ENCODE peak calls at places on chromosomes 13 and 19, in eight cellular contexts. F is transverse colon; V is stimulated activated naive CD8-positive, alpha-beta T cell treated with anti-CD3 and anti-CD28 coated beads, Interleukin-15, Interleukin-2, amounts not matched to agents 100 U/mL and 50 U/mL, for 24 hours; E is left ventricle myocardium inferior; U is osteocyte; Z is ascending aorta; S is cardiac muscle cell; C is GM10248. J is an unnamed sample.

GRCh38 chr19:46353730-46354528 is 7.0 kb downstream of the PPP5C start:
- DNase-seq in U (no peak), F (no peak), C (no peak), E (no peak), V (no peak), S (no peak), Z (no peak), J (no peak)

GRCh38 chr13:70339738-70340137 is 231.5 kb upstream of the KLHL1 start:
- DNase-seq in Z (no peak), U (no peak), E (no peak), F (no peak), C (no peak), S (no peak), V (no peak), J (no peak)

GRCh38 chr13:44465318-44465717 is 91.7 kb downstream of the SERP2 start:
- DNase-seq in Z (no peak), V (no peak), C (no peak), U (no peak), E (no peak), F (no peak), S (no peak), J (no peak)

GRCh38 chr19:15195987-15196682 is 4.7 kb downstream of the NOTCH3 start:
- DNase-seq in S (peak; percentile 24), V (peak; percentile 16), Z (no peak), U (no peak), C (no peak), E (no peak), F (peak; percentile 88), J (peak; percentile 81)

GRCh38 chr13:89401209-89401810 is 1730.1 kb downstream of the SLITRK5 start:
- DNase-seq in V (no peak), U (no peak), C (no peak), F (no peak), S (peak; percentile 86), E (no peak), Z (no peak), J (no peak)

GRCh38 chr13:25633108-25633507 is 261.3 kb downstream of the ATP8A2 start:
- DNase-seq in F (no peak), E (no peak), V (no peak), U (no peak), C (no peak), S (no peak), Z (no peak), J (no peak)

GRCh38 chr13:48862572-48862971 is 113.1 kb upstream of the FNDC3A start:
- DNase-seq in E (no peak), C (no peak), U (no peak), V (no peak), S (no peak), F (no peak), Z (no peak), J (no peak)

GRCh38 chr19:33906578-33907335 is 110.1 kb downstream of the KCTD15 start:
- DNase-seq in V (no peak), S (peak; percentile 50), Z (no peak), E (peak; percentile 18), U (no peak), F (no peak), C (no peak), J (no peak)

GRCh38 chr19:35704218-35704617 is at the start of gene ZBTB32:
- DNase-seq in U (no peak), V (peak; percentile 30), Z (no peak), C (no peak), F (peak; percentile 30), E (no peak), S (peak; percentile 69), J (no peak)

GRCh38 chr19:18646535-18647370 is 9.9 kb downstream of the KLHL26 start:
- DNase-seq in C (no peak), E (no peak), U (no peak), V (no peak), F (no peak), S (no peak), Z (no peak), J (peak; percentile 67)

GRCh38 chr19:11159598-11160001 is 4.0 kb upstream of the SPC24 start:
- DNase-seq in E (no peak), C (no peak), F (no peak), V (no peak), S (peak; percentile 69), Z (no peak), U (no peak), J (no peak)

GRCh38 chr19:16025108-16026101 is 50.9 kb upstream of the TPM4 start:
- DNase-seq in V (no peak), C (no peak), S (peak; percentile 59), F (peak; percentile 39), E (no peak), Z (no peak), U (no peak), J (no peak)

GRCh38 chr19:47445937-47446402 is 25.7 kb downstream of the SLC8A2 start:
- DNase-seq in C (no peak), Z (no peak), S (peak; percentile 58), F (peak; percentile 43), V (peak; percentile 47), U (no peak), E (no peak), J (no peak)

GRCh38 chr13:43170497-43170896 is 147.1 kb downstream of the DNAJC15 start:
- DNase-seq in S (no peak), F (no peak), E (no peak), C (no peak), U (no peak), V (no peak), Z (no peak), J (no peak)

GRCh38 chr13:32446220-32446619 is 18.3 kb upstream of the N4BP2L1 start:
- DNase-seq in C (no peak), F (no peak), E (no peak), Z (no peak), U (no peak), V (no peak), S (no peak), J (no peak)

GRCh38 chr13:97057196-97057595 is 62.9 kb upstream of the OXGR1 start:
- DNase-seq in F (no peak), E (no peak), C (no peak), U (no peak), S (peak; percentile 46), V (no peak), Z (no peak), J (no peak)

GRCh38 chr13:26979334-26979733 is 192.3 kb downstream of the USP12 start:
- DNase-seq in U (no peak), C (no peak), E (no peak), S (no peak), Z (no peak), F (no peak), V (no peak), J (no peak)

GRCh38 chr13:71290963-71291937 is 575.8 kb downstream of the DACH1 start:
- DNase-seq in E (no peak), S (peak; percentile 8), Z (no peak), C (peak; percentile 16), U (no peak), V (peak; percentile 22), F (peak; percentile 19), J (no peak)

GRCh38 chr13:57557979-57558529 is 73.5 kb upstream of the PCDH17 start:
- DNase-seq in S (peak; percentile 0), F (no peak), C (no peak), E (no peak), U (no peak), Z (no peak), V (no peak), J (no peak)

GRCh38 chr19:14363203-14364097 is 17.8 kb upstream of the ADGRE5 start:
- DNase-seq in Z (peak; percentile 54), C (peak; percentile 54), E (peak; percentile 86), S (peak; percentile 96), U (no peak), V (peak; percentile 81), F (peak; percentile 75), J (peak; percentile 67)

GRCh38 chr19:7662657-7663056 is 6.2 kb upstream of the RETN start:
- DNase-seq in E (no peak), C (no peak), U (no peak), V (no peak), F (no peak), Z (no peak), S (no peak), J (no peak)

GRCh38 chr19:53485046-53486004 is 17.8 kb downstream of the ZNF813 start:
- DNase-seq in V (no peak), S (no peak), F (no peak), C (no peak), Z (no peak), E (no peak), U (no peak), J (no peak)

GRCh38 chr13:37735293-37735692 is 134.3 kb downstream of the TRPC4 start:
- DNase-seq in C (no peak), E (no peak), Z (no peak), V (no peak), S (no peak), F (no peak), U (no peak), J (no peak)

GRCh38 chr13:29503041-29503837 is 92.2 kb downstream of the SLC7A1 start:
- DNase-seq in E (no peak), C (no peak), U (no peak), S (peak; percentile 25), Z (no peak), F (no peak), V (peak; percentile 18), J (no peak)

GRCh38 chr13:86006317-86006716 is 207.1 kb upstream of the SLITRK6 start:
- DNase-seq in Z (no peak), U (no peak), F (no peak), V (no peak), C (no peak), S (no peak), E (no peak), J (no peak)

GRCh38 chr19:32039446-32039845 is 306.0 kb upstream of the ZNF507 start:
- DNase-seq in C (no peak), Z (no peak), U (no peak), F (no peak), S (no peak), V (no peak), E (no peak), J (no peak)

GRCh38 chr13:110412132-110412912 is 105.2 kb downstream of the COL4A2 start:
- DNase-seq in E (peak; percentile 85), V (peak; percentile 74), S (peak; percentile 99), C (peak; percentile 87), F (peak; percentile 82), U (peak; percentile 95), Z (peak; percentile 81), J (peak; percentile 93)

GRCh38 chr19:14166448-14166847 is 30.1 kb upstream of the ASF1B start:
- DNase-seq in V (no peak), Z (no peak), C (no peak), F (no peak), E (no peak), S (no peak), U (no peak), J (no peak)

GRCh38 chr13:73061478-73062275 is 2.9 kb downstream of the KLF5 start:
- DNase-seq in F (no peak), V (no peak), U (no peak), E (no peak), S (no peak), C (no peak), Z (no peak), J (no peak)

GRCh38 chr13:97408938-97409337 is 25.0 kb upstream of the RAP2A start:
- DNase-seq in U (no peak), V (no peak), C (no peak), Z (no peak), S (no peak), E (no peak), F (no peak), J (no peak)

GRCh38 chr19:32881766-32882165 is 12.2 kb upstream of the SLC7A9 start:
- DNase-seq in C (no peak), S (no peak), V (no peak), F (no peak), U (peak; percentile 75), Z (no peak), E (no peak), J (no peak)

GRCh38 chr19:11460207-11460606 is 20.6 kb downstream of the ELAVL3 start:
- DNase-seq in F (no peak), C (no peak), U (no peak), Z (no peak), E (no peak), V (peak; percentile 33), S (no peak), J (no peak)

GRCh38 chr19:38277969-38278680 is 13.8 kb downstream of the SPINT2 start:
- DNase-seq in S (peak; percentile 86), U (no peak), Z (peak; percentile 33), F (no peak), V (no peak), E (peak; percentile 68), C (no peak), J (no peak)

GRCh38 chr13:114140909-114141255 is 8.5 kb upstream of the RASA3 start:
- DNase-seq in F (no peak), Z (no peak), S (no peak), V (peak; percentile 46), C (no peak), E (no peak), U (no peak), J (no peak)